ENCODE peak calls at places on chromosomes 13 and 19, in ten cellular contexts. One of them, this sample, is unnamed.
A peak's percentile ranks its signal among the peaks of the same experiment; 100 is the strongest.

GRCh38 chr13:109389456-109389855 is 396.9 kb downstream of the IRS2 start:
- DNase-seq in fibroblast of lung: no peak
- DNase-seq in body of pancreas: no peak
- DNase-seq in IMR-90: peak; percentile 37
- DNase-seq in suprapubic skin: no peak
- DNase-seq in mammary epithelial cell: no peak
- DNase-seq in endothelial cell of umbilical vein: no peak
- DNase-seq in left ventricle myocardium inferior: no peak
- DNase-seq in uterus: no peak
- DNase-seq in right atrium auricular region: peak; percentile 30
- DNase-seq in this sample: no peak

GRCh38 chr13:40398060-40398459 is 268.4 kb downstream of the FOXO1 start:
- DNase-seq in mammary epithelial cell: no peak
- DNase-seq in left ventricle myocardium inferior: no peak
- DNase-seq in right atrium auricular region: no peak
- DNase-seq in suprapubic skin: no peak
- DNase-seq in body of pancreas: no peak
- DNase-seq in endothelial cell of umbilical vein: no peak
- DNase-seq in fibroblast of lung: no peak
- DNase-seq in IMR-90: no peak
- DNase-seq in uterus: no peak
- DNase-seq in this sample: no peak

GRCh38 chr19:23055501-23055900 is 52.5 kb upstream of the ZNF728 start:
- DNase-seq in suprapubic skin: no peak
- DNase-seq in right atrium auricular region: no peak
- DNase-seq in endothelial cell of umbilical vein: no peak
- DNase-seq in IMR-90: no peak
- DNase-seq in fibroblast of lung: no peak
- DNase-seq in left ventricle myocardium inferior: no peak
- DNase-seq in body of pancreas: no peak
- DNase-seq in uterus: no peak
- DNase-seq in mammary epithelial cell: no peak
- DNase-seq in this sample: no peak

GRCh38 chr13:113729329-113730019 is 29.6 kb upstream of the TMEM255B start:
- DNase-seq in suprapubic skin: peak; percentile 62
- DNase-seq in right atrium auricular region: no peak
- DNase-seq in body of pancreas: no peak
- DNase-seq in uterus: no peak
- DNase-seq in IMR-90: no peak
- DNase-seq in fibroblast of lung: no peak
- DNase-seq in mammary epithelial cell: peak; percentile 14
- DNase-seq in endothelial cell of umbilical vein: no peak
- DNase-seq in left ventricle myocardium inferior: peak; percentile 47
- DNase-seq in this sample: no peak

GRCh38 chr19:33231511-33231910 is 5.9 kb upstream of the SLC7A10 start:
- DNase-seq in body of pancreas: no peak
- DNase-seq in right atrium auricular region: no peak
- DNase-seq in mammary epithelial cell: no peak
- DNase-seq in left ventricle myocardium inferior: no peak
- DNase-seq in IMR-90: peak; percentile 37
- DNase-seq in endothelial cell of umbilical vein: no peak
- DNase-seq in uterus: no peak
- DNase-seq in suprapubic skin: no peak
- DNase-seq in fibroblast of lung: peak; percentile 69
- DNase-seq in this sample: no peak

GRCh38 chr13:75785130-75785529 is 149.0 kb downstream of the LMO7 start:
- DNase-seq in uterus: no peak
- DNase-seq in fibroblast of lung: peak; percentile 55
- DNase-seq in body of pancreas: no peak
- DNase-seq in suprapubic skin: no peak
- DNase-seq in mammary epithelial cell: no peak
- DNase-seq in IMR-90: peak; percentile 54
- DNase-seq in left ventricle myocardium inferior: no peak
- DNase-seq in right atrium auricular region: no peak
- DNase-seq in endothelial cell of umbilical vein: no peak
- DNase-seq in this sample: no peak

GRCh38 chr13:114044486-114044885 is 70.6 kb upstream of the C13orf46 start:
- DNase-seq in IMR-90: peak; percentile 40
- DNase-seq in uterus: peak; percentile 76
- DNase-seq in body of pancreas: no peak
- DNase-seq in endothelial cell of umbilical vein: no peak
- DNase-seq in suprapubic skin: no peak
- DNase-seq in right atrium auricular region: no peak
- DNase-seq in left ventricle myocardium inferior: no peak
- DNase-seq in mammary epithelial cell: no peak
- DNase-seq in fibroblast of lung: peak; percentile 85
- DNase-seq in this sample: no peak

GRCh38 chr13:77874406-77874805 is 44.2 kb downstream of the EDNRB start:
- DNase-seq in fibroblast of lung: peak; percentile 80
- DNase-seq in uterus: no peak
- DNase-seq in suprapubic skin: no peak
- DNase-seq in endothelial cell of umbilical vein: peak; percentile 60
- DNase-seq in body of pancreas: no peak
- DNase-seq in right atrium auricular region: no peak
- DNase-seq in mammary epithelial cell: no peak
- DNase-seq in left ventricle myocardium inferior: no peak
- DNase-seq in IMR-90: peak; percentile 80
- DNase-seq in this sample: no peak

GRCh38 chr13:44555207-44555606 is 20.9 kb downstream of the TSC22D1 start:
- DNase-seq in body of pancreas: no peak
- DNase-seq in IMR-90: no peak
- DNase-seq in fibroblast of lung: no peak
- DNase-seq in left ventricle myocardium inferior: no peak
- DNase-seq in endothelial cell of umbilical vein: no peak
- DNase-seq in mammary epithelial cell: no peak
- DNase-seq in suprapubic skin: no peak
- DNase-seq in uterus: no peak
- DNase-seq in right atrium auricular region: no peak
- DNase-seq in this sample: no peak

GRCh38 chr13:33126909-33127607 is 110.8 kb downstream of the KL start:
- DNase-seq in suprapubic skin: peak; percentile 66
- DNase-seq in right atrium auricular region: no peak
- DNase-seq in uterus: no peak
- DNase-seq in body of pancreas: no peak
- DNase-seq in IMR-90: peak; percentile 65
- DNase-seq in mammary epithelial cell: no peak
- DNase-seq in fibroblast of lung: peak; percentile 81
- DNase-seq in left ventricle myocardium inferior: peak; percentile 40
- DNase-seq in endothelial cell of umbilical vein: peak; percentile 69
- DNase-seq in this sample: no peak

GRCh38 chr19:19447536-19448237 is 42.2 kb downstream of the GATAD2A start:
- DNase-seq in mammary epithelial cell: no peak
- DNase-seq in fibroblast of lung: no peak
- DNase-seq in endothelial cell of umbilical vein: no peak
- DNase-seq in IMR-90: peak; percentile 28
- DNase-seq in right atrium auricular region: no peak
- DNase-seq in suprapubic skin: no peak
- DNase-seq in body of pancreas: no peak
- DNase-seq in uterus: no peak
- DNase-seq in left ventricle myocardium inferior: no peak
- DNase-seq in this sample: no peak

GRCh38 chr19:7161292-7161691 is 91.8 kb downstream of the ZNF557 start:
- DNase-seq in left ventricle myocardium inferior: no peak
- DNase-seq in endothelial cell of umbilical vein: no peak
- DNase-seq in fibroblast of lung: no peak
- DNase-seq in right atrium auricular region: no peak
- DNase-seq in uterus: no peak
- DNase-seq in mammary epithelial cell: no peak
- DNase-seq in IMR-90: no peak
- DNase-seq in suprapubic skin: no peak
- DNase-seq in body of pancreas: no peak
- DNase-seq in this sample: no peak
- H3K4me1 ChIP-seq in left ventricle myocardium inferior: peaks cover 36% of the 10 kb centered on the region
- H3K4me1 ChIP-seq in endothelial cell of umbilical vein: peaks cover 8% of the 10 kb centered on the region
- H3K4me1 ChIP-seq in fibroblast of lung: no peaks in the 10 kb centered on the region
- H3K4me1 ChIP-seq in right atrium auricular region: no peaks in the 10 kb centered on the region
- H3K4me1 ChIP-seq in uterus: no peaks in the 10 kb centered on the region
- H3K4me1 ChIP-seq in mammary epithelial cell: no peaks in the 10 kb centered on the region
- H3K4me1 ChIP-seq in IMR-90: peaks cover 2% of the 10 kb centered on the region
- H3K4me1 ChIP-seq in suprapubic skin: no peaks in the 10 kb centered on the region
- H3K4me1 ChIP-seq in body of pancreas: no peaks in the 10 kb centered on the region
- H3K4me1 ChIP-seq in this sample: no peaks in the 10 kb centered on the region

GRCh38 chr13:67232384-67232783 is 2.2 kb upstream of the PCDH9 start:
- DNase-seq in IMR-90: no peak
- DNase-seq in left ventricle myocardium inferior: no peak
- DNase-seq in right atrium auricular region: no peak
- DNase-seq in uterus: no peak
- DNase-seq in endothelial cell of umbilical vein: no peak
- DNase-seq in body of pancreas: no peak
- DNase-seq in fibroblast of lung: no peak
- DNase-seq in mammary epithelial cell: no peak
- DNase-seq in suprapubic skin: no peak
- DNase-seq in this sample: no peak
- H3K4me3 ChIP-seq in IMR-90: no peak overlapping the region
- H3K4me3 ChIP-seq in left ventricle myocardium inferior: peak overlapping the region; percentile 87
- H3K4me3 ChIP-seq in right atrium auricular region: peak overlapping the region; percentile 5
- H3K4me3 ChIP-seq in uterus: no peak overlapping the region
- H3K4me3 ChIP-seq in endothelial cell of umbilical vein: no peak overlapping the region
- H3K4me3 ChIP-seq in body of pancreas: no peak overlapping the region
- H3K4me3 ChIP-seq in fibroblast of lung: no peak overlapping the region
- H3K4me3 ChIP-seq in mammary epithelial cell: no peak overlapping the region
- H3K4me3 ChIP-seq in suprapubic skin: no peak overlapping the region
- H3K4me3 ChIP-seq in this sample: no peak overlapping the region

GRCh38 chr19:7494416-7495098 is 5.7 kb upstream of the PEX11G start:
- DNase-seq in body of pancreas: peak; percentile 66
- DNase-seq in IMR-90: no peak
- DNase-seq in uterus: no peak
- DNase-seq in fibroblast of lung: peak; percentile 42
- DNase-seq in suprapubic skin: no peak
- DNase-seq in right atrium auricular region: peak; percentile 72
- DNase-seq in mammary epithelial cell: peak; percentile 85
- DNase-seq in left ventricle myocardium inferior: peak; percentile 48
- DNase-seq in endothelial cell of umbilical vein: no peak
- DNase-seq in this sample: no peak

GRCh38 chr19:7492142-7493055 is 3.6 kb upstream of the PEX11G start:
- DNase-seq in mammary epithelial cell: peak; percentile 76
- DNase-seq in uterus: no peak
- DNase-seq in endothelial cell of umbilical vein: peak; percentile 72
- DNase-seq in suprapubic skin: no peak
- DNase-seq in IMR-90: no peak
- DNase-seq in fibroblast of lung: no peak
- DNase-seq in right atrium auricular region: no peak
- DNase-seq in body of pancreas: no peak
- DNase-seq in left ventricle myocardium inferior: no peak
- DNase-seq in this sample: no peak

GRCh38 chr19:7488736-7489353 is at the start of gene PEX11G:
- DNase-seq in mammary epithelial cell: peak; percentile 69
- DNase-seq in endothelial cell of umbilical vein: peak; percentile 91
- DNase-seq in suprapubic skin: peak; percentile 93
- DNase-seq in fibroblast of lung: peak; percentile 87
- DNase-seq in uterus: peak; percentile 87
- DNase-seq in right atrium auricular region: peak; percentile 90
- DNase-seq in IMR-90: peak; percentile 81
- DNase-seq in body of pancreas: peak; percentile 92
- DNase-seq in left ventricle myocardium inferior: peak; percentile 93
- DNase-seq in this sample: peak; percentile 91

GRCh38 chr19:7486923-7487322 is 1.9 kb downstream of the PEX11G start:
- DNase-seq in body of pancreas: no peak
- DNase-seq in right atrium auricular region: no peak
- DNase-seq in fibroblast of lung: no peak
- DNase-seq in mammary epithelial cell: no peak
- DNase-seq in left ventricle myocardium inferior: no peak
- DNase-seq in endothelial cell of umbilical vein: no peak
- DNase-seq in uterus: no peak
- DNase-seq in IMR-90: no peak
- DNase-seq in suprapubic skin: no peak
- DNase-seq in this sample: no peak

DNA sequence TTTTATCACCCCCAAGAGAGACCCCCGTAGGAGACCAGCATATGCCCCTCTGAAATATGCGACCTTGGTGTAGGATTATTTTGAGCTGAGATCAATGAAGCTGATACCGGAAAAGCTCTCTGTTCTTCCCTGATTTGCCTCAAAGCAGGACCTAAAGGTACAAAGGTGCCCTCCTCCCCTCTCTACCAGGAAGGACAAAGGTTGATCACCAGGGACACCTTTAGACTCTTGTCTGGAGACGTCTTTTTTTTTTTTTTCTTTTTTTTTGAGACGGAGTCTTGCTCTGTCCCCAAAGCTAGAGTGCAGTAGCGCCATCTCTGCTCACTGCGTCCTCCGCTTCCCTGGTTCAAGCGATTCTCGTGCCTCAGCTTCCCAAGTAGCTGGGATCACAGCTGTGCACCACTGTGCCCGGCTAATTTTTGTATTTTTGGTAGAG is 792 bp upstream of the PEX11G start:
- DNase-seq in left ventricle myocardium inferior: no peak
- DNase-seq in body of pancreas: no peak
- DNase-seq in right atrium auricular region: no peak
- DNase-seq in suprapubic skin: no peak
- DNase-seq in fibroblast of lung: no peak
- DNase-seq in IMR-90: no peak
- DNase-seq in mammary epithelial cell: no peak
- DNase-seq in uterus: no peak
- DNase-seq in endothelial cell of umbilical vein: no peak
- DNase-seq in this sample: no peak
- H3K4me1 ChIP-seq in left ventricle myocardium inferior: peaks cover 21% of the 10 kb centered on the region
- H3K4me1 ChIP-seq in body of pancreas: peaks cover 22% of the 10 kb centered on the region
- H3K4me1 ChIP-seq in right atrium auricular region: no peaks in the 10 kb centered on the region
- H3K4me1 ChIP-seq in suprapubic skin: peaks cover 24% of the 10 kb centered on the region
- H3K4me1 ChIP-seq in fibroblast of lung: peaks cover 9% of the 10 kb centered on the region
- H3K4me1 ChIP-seq in IMR-90: peaks cover 3% of the 10 kb centered on the region
- H3K4me1 ChIP-seq in mammary epithelial cell: peaks cover 15% of the 10 kb centered on the region
- H3K4me1 ChIP-seq in uterus: no peaks in the 10 kb centered on the region
- H3K4me1 ChIP-seq in endothelial cell of umbilical vein: peaks cover 18% of the 10 kb centered on the region
- H3K4me1 ChIP-seq in this sample: peaks cover 9% of the 10 kb centered on the region

GRCh38 chr19:45865269-45865948 is 1.3 kb downstream of the FOXA3 start:
- DNase-seq in left ventricle myocardium inferior: no peak
- DNase-seq in right atrium auricular region: no peak
- DNase-seq in body of pancreas: no peak
- DNase-seq in endothelial cell of umbilical vein: no peak
- DNase-seq in suprapubic skin: no peak
- DNase-seq in mammary epithelial cell: no peak
- DNase-seq in IMR-90: no peak
- DNase-seq in uterus: no peak
- DNase-seq in fibroblast of lung: no peak
- DNase-seq in this sample: no peak
- H3K4me3 ChIP-seq in left ventricle myocardium inferior: no peak overlapping the region
- H3K4me3 ChIP-seq in right atrium auricular region: no peak overlapping the region
- H3K4me3 ChIP-seq in body of pancreas: peak overlapping the region; percentile 38
- H3K4me3 ChIP-seq in endothelial cell of umbilical vein: no peak overlapping the region
- H3K4me3 ChIP-seq in suprapubic skin: no peak overlapping the region
- H3K4me3 ChIP-seq in mammary epithelial cell: no peak overlapping the region
- H3K4me3 ChIP-seq in IMR-90: no peak overlapping the region
- H3K4me3 ChIP-seq in uterus: no peak overlapping the region
- H3K4me3 ChIP-seq in fibroblast of lung: no peak overlapping the region
- H3K4me3 ChIP-seq in this sample: no peak overlapping the region

This sample was measured in HAP-1.